ENCODE peak calls at places on chromosomes 1 and 21, in six cellular contexts. R, E, M, A, T and S are unnamed samples.

GRCh38 chr21:29105218-29105617 is 25.2 kb upstream of the MAP3K7CL start:
- DNase-seq in E (no peak), M (no peak), R (peak), A (no peak), T (no peak), S (peak)

GRCh38 chr21:41884501-41885030 is 5.4 kb upstream of the PRDM15 start:
- DNase-seq in E (no peak), T (no peak), A (no peak), M (no peak), R (no peak), S (no peak)

GRCh38 chr1:83996621-83997020 is 2.3 kb downstream of the TTLL7 start:
- DNase-seq in R (peak), E (no peak), T (no peak), M (no peak), A (no peak), S (peak)

GRCh38 chr21:36747815-36748381 is 49.0 kb downstream of the SIM2 start:
- DNase-seq in R (peak), A (peak), E (peak), M (no peak), T (peak), S (peak)

GRCh38 chr1:32741417-32742131 is 39.0 kb upstream of the SYNC start:
- DNase-seq in A (no peak), R (no peak), E (no peak), M (no peak), T (no peak), S (no peak)

GRCh38 chr1:80534606-80535360 is 1266.0 kb upstream of the ADGRL2 start:
- DNase-seq in M (no peak), R (peak), E (no peak), T (no peak), A (no peak), S (peak)

GRCh38 chr1:5189384-5189783 is 535.0 kb downstream of the AJAP1 start:
- DNase-seq in R (no peak), A (no peak), T (no peak), E (no peak), M (no peak), S (no peak)

GRCh38 chr1:236514703-236515442 is 8.9 kb upstream of the LGALS8 start:
- DNase-seq in E (no peak), T (no peak), A (no peak), R (no peak), M (no peak), S (no peak)

GRCh38 chr21:16330340-16331319 is 600.8 kb downstream of the USP25 start:
- DNase-seq in T (peak), E (peak), R (peak), M (no peak), A (no peak), S (peak)

GRCh38 chr1:4351453-4351852 is 303.0 kb upstream of the AJAP1 start:
- DNase-seq in A (no peak), E (no peak), R (no peak), T (no peak), M (no peak), S (no peak)

GRCh38 chr1:24364605-24364974 is 45.4 kb downstream of the GRHL3 start:
- DNase-seq in A (no peak), E (peak), R (no peak), T (no peak), M (no peak), S (no peak)

GRCh38 chr1:46080257-46080656 is 52.2 kb downstream of the PIK3R3 start:
- DNase-seq in E (no peak), R (no peak), T (no peak), A (no peak), M (no peak), S (no peak)

GRCh38 chr1:90568436-90568835 is 148.7 kb downstream of the BARHL2 start:
- DNase-seq in T (no peak), R (no peak), A (no peak), M (no peak), E (no peak), S (no peak)

GRCh38 chr1:110615548-110616130 is 9.5 kb upstream of the KCNA2 start:
- DNase-seq in E (peak), M (no peak), A (peak), T (peak), R (peak), S (peak)

GRCh38 chr1:162033445-162033844 is 9.8 kb upstream of the OLFML2B start:
- DNase-seq in A (no peak), T (no peak), R (no peak), M (no peak), E (no peak), S (no peak)

GRCh38 chr21:42388740-42389448 is 7.0 kb downstream of the TMPRSS3 start:
- DNase-seq in E (no peak), M (no peak), A (no peak), R (no peak), T (no peak), S (no peak)

GRCh38 chr21:36910581-36911307 is 55.7 kb downstream of the HLCS start:
- DNase-seq in E (no peak), T (no peak), R (peak), M (no peak), A (no peak), S (peak)

GRCh38 chr21:46543306-46543705 is 61.6 kb downstream of the S100B start:
- DNase-seq in M (no peak), E (no peak), T (no peak), R (no peak), A (no peak), S (no peak)

GRCh38 chr1:230351516-230351915 is 74.6 kb downstream of the PGBD5 start:
- DNase-seq in R (no peak), E (no peak), A (no peak), T (no peak), M (no peak), S (no peak)

GRCh38 chr1:4214826-4215225 is 314.8 kb upstream of the C1orf174 start:
- DNase-seq in E (no peak), T (no peak), M (no peak), A (no peak), R (no peak), S (no peak)

GRCh38 chr1:214603819-214604252 is 841 bp downstream of the CENPF start:
- DNase-seq in T (no peak), E (no peak), M (no peak), R (no peak), A (no peak), S (peak)

GRCh38 chr1:243390315-243390875 is 134.6 kb downstream of the SDCCAG8 start:
- DNase-seq in E (no peak), M (no peak), T (no peak), A (no peak), R (no peak), S (no peak)

GRCh38 chr1:200301152-200301551 is 108.7 kb downstream of the ZNF281 start:
- DNase-seq in M (no peak), T (no peak), R (no peak), A (no peak), E (no peak), S (no peak)

GRCh38 chr1:209619696-209620483 is 32.3 kb downstream of the LAMB3 start:
- DNase-seq in R (no peak), E (no peak), M (no peak), T (no peak), A (no peak), S (no peak)

GRCh38 chr1:1631793-1632420 is at the start of gene MMP23B:
- DNase-seq in R (no peak), M (no peak), E (no peak), A (peak), T (no peak), S (peak)

GRCh38 chr1:85799734-85800133 is 91.5 kb upstream of the ZNHIT6 start:
- DNase-seq in T (no peak), A (no peak), R (no peak), E (no peak), M (no peak), S (no peak)

GRCh38 chr1:89962024-89962741 is 32.7 kb upstream of the ZNF326 start:
- DNase-seq in E (no peak), R (peak), T (no peak), M (no peak), A (no peak), S (peak)

GRCh38 chr1:117290855-117291254 is 76.4 kb upstream of the MAN1A2 start:
- DNase-seq in T (no peak), A (no peak), M (no peak), E (no peak), R (no peak), S (no peak)

GRCh38 chr1:160214481-160215140 is 9.4 kb downstream of the PEA15 start:
- DNase-seq in E (no peak), T (no peak), M (no peak), R (no peak), A (no peak), S (no peak)

GRCh38 chr1:32413507-32414185 is 19.4 kb upstream of the BSDC1 start:
- DNase-seq in E (peak), A (peak), T (peak), R (peak), M (no peak), S (peak)

GRCh38 chr1:222002503-222002902 is 260.6 kb upstream of the DUSP10 start:
- DNase-seq in T (no peak), A (no peak), R (no peak), M (no peak), E (no peak), S (no peak)

GRCh38 chr21:38956791-38957571 is 151.3 kb downstream of the ETS2 start:
- DNase-seq in E (no peak), T (no peak), A (no peak), M (no peak), R (peak), S (peak)

GRCh38 chr1:8164670-8165069 is 138.6 kb upstream of the ERRFI1 start:
- DNase-seq in E (no peak), T (no peak), M (no peak), R (no peak), A (no peak), S (no peak)

GRCh38 chr1:8165595-8166360 is 139.7 kb upstream of the ERRFI1 start:
- DNase-seq in R (no peak), A (peak), M (no peak), T (no peak), E (no peak), S (no peak)

GRCh38 chr1:8169364-8170058 is 143.4 kb upstream of the ERRFI1 start:
- DNase-seq in M (no peak), A (no peak), R (peak), T (no peak), E (no peak), S (peak)

GRCh38 chr1:8167936-8168335 is 141.8 kb upstream of the ERRFI1 start:
- DNase-seq in T (no peak), A (no peak), E (no peak), R (no peak), M (no peak), S (no peak)

GRCh38 chr1:8166436-8166835 is 140.3 kb upstream of the ERRFI1 start:
- DNase-seq in A (no peak), T (no peak), M (no peak), R (no peak), E (no peak), S (no peak)
- H2BK120ac ChIP-seq in A (no peak), T (peak), M (peak), R (peak), E (no peak), S (no peak)

GRCh38 chr1:37476460-37477197 is 2.2 kb downstream of the ZC3H12A start:
- DNase-seq in A (no peak), R (peak), M (no peak), T (peak), E (no peak), S (peak)
- H2AK5ac ChIP-seq in A (no peak), R (peak), M (peak), T (peak), E (no peak), S (no peak)

GRCh38 chr1:183300828-183301227 is 114.8 kb downstream of the LAMC2 start:
- DNase-seq in M (no peak), T (no peak), E (no peak), A (no peak), R (no peak), S (no peak)

GRCh38 chr1:183303325-183303645 is 114.9 kb downstream of the NMNAT2 start:
- DNase-seq in T (no peak), A (no peak), M (no peak), R (no peak), E (no peak), S (no peak)

GRCh38 chr1:183301239-183301638 is 115.2 kb downstream of the LAMC2 start:
- DNase-seq in A (no peak), T (no peak), R (no peak), M (no peak), E (no peak), S (no peak)

GRCh38 chr1:183303901-183304300 is 114.3 kb downstream of the NMNAT2 start:
- DNase-seq in R (peak), A (no peak), T (peak), E (no peak), M (no peak), S (peak)

DNA sequence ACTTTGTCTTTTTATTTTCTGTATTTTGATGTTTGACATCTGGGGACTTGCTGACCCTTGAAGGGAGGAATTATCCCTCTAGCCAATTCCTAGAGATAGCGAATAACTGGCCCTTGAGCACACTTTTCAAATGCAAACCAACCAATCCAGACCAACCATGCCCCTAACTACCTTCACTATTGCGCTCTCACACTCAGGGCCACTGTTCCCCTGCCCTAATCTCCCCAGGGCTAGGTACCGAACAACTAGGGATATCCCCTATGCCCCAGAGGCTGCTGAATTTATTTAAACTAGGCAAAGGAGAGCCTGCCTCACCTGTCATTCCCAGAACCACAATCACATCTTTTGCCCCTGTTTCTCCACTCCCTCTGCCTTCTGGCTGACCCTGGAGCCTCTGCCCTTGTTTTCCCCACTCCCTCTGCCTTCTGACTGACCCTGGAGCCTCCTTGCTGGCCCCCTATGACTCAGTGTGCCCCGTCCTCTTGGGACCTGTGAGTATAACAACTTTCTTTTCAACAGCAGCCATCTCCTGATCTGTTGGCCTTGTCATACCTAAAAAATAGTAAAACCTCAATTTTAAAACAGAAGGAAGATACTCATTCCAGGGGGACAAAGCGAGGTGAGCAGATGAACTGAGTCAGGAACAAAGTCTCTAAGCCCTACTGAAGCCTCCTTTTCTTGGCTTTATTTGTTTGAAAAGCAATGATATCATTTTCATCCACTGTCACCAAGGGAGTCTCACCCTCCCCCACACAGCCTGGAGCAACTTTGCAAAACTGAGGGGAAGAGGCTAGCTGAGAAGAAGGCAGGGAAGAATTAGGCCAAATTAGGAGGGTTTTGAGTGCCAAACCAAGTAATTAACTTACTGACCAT is 115.5 kb downstream of the NMNAT2 start:
- DNase-seq in A (no peak), M (no peak), E (no peak), T (no peak), R (no peak), S (peak)
- H2AFZ ChIP-seq in A (no peak), M (no peak), E (peak), T (no peak), R (peak), S (no peak)

GRCh38 chr21:31873275-31873695 is 465 bp downstream of the HUNK start:
- DNase-seq in M (no peak), E (peak), T (no peak), A (peak), R (no peak), S (no peak)
- H2BK120ac ChIP-seq in M (no peak), E (peak), T (peak), A (no peak), R (no peak), S (no peak)

GRCh38 chr1:21576031-21576797 is 67.0 kb downstream of the ALPL start:
- DNase-seq in A (no peak), R (no peak), E (no peak), M (no peak), T (no peak), S (no peak)

GRCh38 chr1:21573971-21574458 is 64.8 kb downstream of the ALPL start:
- DNase-seq in T (peak), M (peak), A (peak), R (peak), E (peak), S (peak)

GRCh38 chr1:21574464-21575151 is 65.4 kb downstream of the ALPL start:
- DNase-seq in E (peak), M (peak), T (no peak), A (peak), R (no peak), S (peak)

GRCh38 chr1:21576798-21577187 is 67.6 kb downstream of the ALPL start:
- DNase-seq in A (no peak), M (no peak), R (no peak), T (no peak), E (no peak), S (no peak)

GRCh38 chr1:21575351-21575942 is 66.2 kb downstream of the ALPL start:
- DNase-seq in E (no peak), M (no peak), A (no peak), T (no peak), R (no peak), S (no peak)
- H2AK5ac ChIP-seq in E (peak), M (no peak), A (no peak), T (no peak), R (no peak), S (peak)

GRCh38 chr1:198560093-198560638 is 19.7 kb upstream of the ATP6V1G3 start:
- DNase-seq in A (no peak), R (no peak), T (no peak), E (no peak), M (no peak), S (no peak)

GRCh38 chr1:198564716-198565115 is 24.2 kb upstream of the ATP6V1G3 start:
- DNase-seq in T (no peak), A (no peak), M (no peak), R (no peak), E (no peak), S (no peak)

GRCh38 chr1:198559362-198559761 is 18.9 kb upstream of the ATP6V1G3 start:
- DNase-seq in A (no peak), T (no peak), M (no peak), R (no peak), E (no peak), S (no peak)

GRCh38 chr1:198564157-198564556 is 23.7 kb upstream of the ATP6V1G3 start:
- DNase-seq in A (no peak), M (no peak), E (no peak), R (no peak), T (no peak), S (no peak)

GRCh38 chr1:198563578-198563977 is 23.1 kb upstream of the ATP6V1G3 start:
- DNase-seq in T (no peak), M (no peak), A (no peak), E (no peak), R (peak), S (no peak)
- H2AFZ ChIP-seq in T (no peak), M (no peak), A (no peak), E (no peak), R (no peak), S (no peak)

GRCh38 chr21:45362748-45363145 is 42.2 kb upstream of the COL18A1 start:
- DNase-seq in E (no peak), M (no peak), T (no peak), A (no peak), R (no peak), S (no peak)

GRCh38 chr21:45358711-45359310 is 46.2 kb upstream of the COL18A1 start:
- DNase-seq in A (no peak), R (no peak), E (no peak), M (no peak), T (no peak), S (no peak)

GRCh38 chr21:45359451-45360217 is 45.3 kb upstream of the COL18A1 start:
- DNase-seq in T (no peak), M (no peak), R (no peak), E (peak), A (no peak), S (no peak)

GRCh38 chr21:45362077-45362747 is 42.8 kb upstream of the COL18A1 start:
- DNase-seq in M (no peak), T (no peak), E (no peak), A (no peak), R (no peak), S (no peak)

DNA sequence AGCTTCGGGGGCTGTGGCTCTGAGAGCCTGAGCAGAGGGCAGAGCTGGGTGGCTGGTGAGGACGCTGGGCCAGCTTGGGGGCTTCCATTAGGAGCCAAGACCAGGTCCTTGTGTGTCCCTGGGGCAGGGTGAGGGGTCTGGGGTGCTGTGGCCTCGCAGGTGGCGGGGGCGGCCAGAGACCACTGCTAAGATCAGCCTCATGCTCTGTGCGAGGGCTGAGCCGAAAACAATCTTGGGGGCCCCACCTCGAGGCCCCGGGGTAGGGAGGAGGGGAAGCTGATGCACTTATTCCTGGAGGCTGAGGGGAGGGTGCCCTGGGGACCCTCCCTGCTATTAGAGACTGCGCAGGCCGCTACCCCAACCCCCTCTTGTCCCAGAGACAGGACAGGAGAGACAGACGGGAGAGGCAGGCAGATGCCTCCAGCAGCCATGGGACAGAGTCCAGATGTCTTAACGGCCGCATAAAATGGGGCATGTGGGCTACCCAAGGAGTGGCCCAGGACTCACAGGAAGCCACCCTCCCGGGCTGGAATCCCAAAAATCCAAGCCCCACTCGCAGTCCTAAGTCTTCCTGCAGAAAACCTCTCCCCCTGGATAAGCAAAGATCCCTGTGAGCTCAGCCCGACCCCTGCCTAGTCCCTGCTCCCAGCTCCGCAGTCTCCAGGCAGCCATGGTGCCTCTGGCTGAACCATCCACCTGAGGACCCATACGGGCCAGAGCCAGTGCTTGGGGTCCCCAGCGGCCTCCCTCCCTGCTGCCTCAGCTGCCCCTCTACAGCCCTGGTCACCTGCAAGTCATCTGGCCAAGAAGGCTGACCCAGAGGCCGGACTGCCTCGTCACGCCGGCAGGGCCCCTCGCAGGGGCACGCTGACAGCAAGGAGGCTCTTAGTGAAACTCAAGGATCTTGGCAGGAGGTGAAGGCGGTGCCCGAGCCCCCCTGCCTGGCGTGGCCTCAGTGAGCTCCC is 43.6 kb upstream of the COL18A1 start:
- DNase-seq in M (no peak), A (no peak), T (no peak), E (no peak), R (no peak), S (no peak)
- H2BK120ac ChIP-seq in M (no peak), A (no peak), T (peak), E (no peak), R (peak), S (peak)